ENCODE peak calls at places on chromosome 3, in five cellular contexts. X is substantia nigra; O is activated naive CD4-positive, alpha-beta T cell; F is glutamatergic neuron; Q is activated CD8-positive, alpha-beta memory T cell treated with anti-CD3 and anti-CD28 coated beads for 1 hour. K is an unnamed sample.
A peak's percentile ranks its signal among the peaks of the same experiment; 100 is the strongest.

GRCh38 chr3:11201246-11202024 is 47.1 kb downstream of the HRH1 start:
- DNase-seq in Q (no peak), F (no peak), O (no peak), X (no peak), K (no peak)

GRCh38 chr3:155239960-155240359 is 53.5 kb downstream of the STRIT1 start:
- DNase-seq in O (no peak), Q (no peak), F (no peak), X (no peak), K (no peak)

GRCh38 chr3:50288387-50289007 is 3.7 kb downstream of the IFRD2 start:
- DNase-seq in F (no peak), X (no peak), Q (no peak), O (no peak), K (no peak)

GRCh38 chr3:10333359-10333670 is 12.4 kb upstream of the SEC13 start:
- DNase-seq in F (no peak), Q (no peak), X (no peak), O (no peak), K (no peak)

GRCh38 chr3:14404396-14405119 is 2.2 kb downstream of the SLC6A6 start:
- DNase-seq in F (no peak), O (no peak), Q (no peak), X (no peak), K (no peak)

GRCh38 chr3:59432676-59433075 is 382.9 kb upstream of the CFAP20DC start:
- DNase-seq in X (no peak), F (no peak), O (no peak), Q (no peak), K (no peak)

GRCh38 chr3:31653464-31653863 is 120.7 kb downstream of the STT3B start:
- DNase-seq in Q (no peak), F (no peak), X (no peak), O (no peak), K (no peak)

GRCh38 chr3:180802837-180803236 is 109.6 kb upstream of the FXR1 start:
- DNase-seq in Q (no peak), O (no peak), X (no peak), F (no peak), K (no peak)

GRCh38 chr3:149678365-149678948 is 20.6 kb upstream of the WWTR1 start:
- DNase-seq in O (no peak), X (no peak), F (peak; percentile 47), Q (no peak), K (no peak)

GRCh38 chr3:37997791-37998370 is 7.3 kb downstream of the VILL start:
- DNase-seq in X (peak; percentile 30), Q (no peak), O (no peak), F (no peak), K (no peak)

GRCh38 chr3:194011807-194012206 is 124.1 kb upstream of the HES1 start:
- DNase-seq in O (no peak), F (no peak), Q (no peak), X (no peak), K (no peak)

GRCh38 chr3:149784064-149784704 is 8.2 kb downstream of the ANKUB1 start:
- DNase-seq in F (no peak), Q (no peak), O (no peak), X (no peak), K (no peak)

GRCh38 chr3:152626226-152626625 is 208.7 kb upstream of the P2RY1 start:
- DNase-seq in O (no peak), X (no peak), F (no peak), Q (no peak), K (no peak)